ENCODE peak calls at places on chromosome 6, in six cellular contexts. A, X, K, B, Y and S are unnamed samples.

GRCh38 chr6:5838656-5839396 is 167.9 kb downstream of the NRN1 start:
- DNase-seq in A (no peak), X (no peak), K (no peak), B (no peak), Y (no peak), S (no peak)

GRCh38 chr6:24313477-24314141 is 44.2 kb downstream of the DCDC2 start:
- DNase-seq in A (no peak), X (no peak), K (no peak), B (peak), Y (peak), S (peak)

GRCh38 chr6:21802611-21802899 is 209.0 kb downstream of the SOX4 start:
- DNase-seq in A (no peak), X (no peak), K (no peak), B (no peak), Y (no peak), S (no peak)

GRCh38 chr6:138028893-138029292 is 78.3 kb downstream of the PERP start:
- DNase-seq in A (no peak), X (no peak), K (no peak), B (peak), Y (no peak), S (no peak)

GRCh38 chr6:121482004-121482693 is 46.7 kb downstream of the GJA1 start:
- DNase-seq in A (no peak), X (no peak), K (no peak), B (peak), Y (no peak), S (peak)

GRCh38 chr6:26152226-26153101 is 65.2 kb downstream of the HFE start:
- DNase-seq in A (no peak), X (no peak), K (no peak), B (peak), Y (no peak), S (no peak)

GRCh38 chr6:41970436-41970846 is 28.8 kb upstream of the CCND3 start:
- DNase-seq in A (no peak), X (peak), K (no peak), B (peak), Y (no peak), S (peak)

GRCh38 chr6:104625536-104625935 is 234.2 kb downstream of the HACE1 start:
- DNase-seq in A (no peak), X (no peak), K (no peak), B (peak), Y (peak), S (peak)

GRCh38 chr6:130602151-130602770 is 224.9 kb upstream of the SMLR1 start:
- DNase-seq in A (no peak), X (no peak), K (no peak), B (peak), Y (no peak), S (peak)

GRCh38 chr6:89368107-89368506 is 15.6 kb upstream of the UBE2J1 start:
- DNase-seq in A (peak), X (peak), K (peak), B (peak), Y (peak), S (peak)

GRCh38 chr6:139080255-139080920 is 51.8 kb downstream of the ABRACL start:
- DNase-seq in A (no peak), X (no peak), K (no peak), B (peak), Y (no peak), S (no peak)

GRCh38 chr6:130020106-130020851 is 1.9 kb downstream of the L3MBTL3 start:
- DNase-seq in A (peak), X (peak), K (peak), B (no peak), Y (peak), S (no peak)

GRCh38 chr6:168240147-168240546 is 79.4 kb downstream of the DACT2 start:
- DNase-seq in A (no peak), X (no peak), K (no peak), B (no peak), Y (no peak), S (no peak)

GRCh38 chr6:113178349-113178748 is 678.8 kb upstream of the MARCKS start:
- DNase-seq in A (no peak), X (no peak), K (no peak), B (peak), Y (no peak), S (no peak)

GRCh38 chr6:36029464-36029863 is 1.9 kb downstream of the MAPK14 start:
- DNase-seq in A (no peak), X (peak), K (no peak), B (peak), Y (no peak), S (peak)

GRCh38 chr6:50815436-50816114 is 3.1 kb upstream of the TFAP2B start:
- DNase-seq in A (no peak), X (no peak), K (no peak), B (peak), Y (no peak), S (peak)

GRCh38 chr6:84055646-84056045 is 22.1 kb downstream of the MRAP2 start:
- DNase-seq in A (no peak), X (no peak), K (no peak), B (no peak), Y (no peak), S (no peak)

GRCh38 chr6:84897874-84898635 is 133.7 kb upstream of the TBX18 start:
- DNase-seq in A (no peak), X (no peak), K (no peak), B (peak), Y (no peak), S (peak)

GRCh38 chr6:112144145-112144926 is 56.9 kb downstream of the FAM229B start:
- DNase-seq in A (no peak), X (no peak), K (no peak), B (no peak), Y (no peak), S (peak)

GRCh38 chr6:39206250-39206721 is 23.0 kb downstream of the KCNK5 start:
- DNase-seq in A (no peak), X (no peak), K (no peak), B (no peak), Y (no peak), S (no peak)

GRCh38 chr6:169571123-169571962 is 130.5 kb downstream of the WDR27 start:
- DNase-seq in A (no peak), X (no peak), K (no peak), B (peak), Y (no peak), S (peak)

DNA sequence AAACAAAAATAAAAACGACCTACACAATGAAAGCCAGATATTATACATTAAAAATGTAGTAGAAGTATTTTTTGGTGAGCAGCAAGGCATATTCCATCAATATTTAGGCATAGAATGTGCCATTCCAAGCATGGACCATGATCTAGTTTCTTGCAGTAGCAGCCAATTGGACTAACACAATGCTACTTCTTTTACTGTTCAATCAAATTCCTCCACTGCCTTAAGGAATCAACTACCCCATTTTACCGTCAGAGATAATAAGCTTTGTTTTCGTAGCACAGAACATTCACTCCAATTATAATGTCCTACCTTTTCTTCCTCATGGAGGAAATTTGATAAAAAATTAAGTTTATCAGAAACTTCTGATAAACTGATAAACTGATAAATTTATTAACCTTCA is 1.3 kb downstream of the LATS1 start:
- DNase-seq in A (no peak), X (no peak), K (no peak), B (peak), Y (peak), S (peak)
- H3K4me3 ChIP-seq in A (peak), X (peak), K (no peak), B (peak), Y (peak), S (peak)

GRCh38 chr6:107080036-107080435 is 35.3 kb downstream of the BEND3 start:
- DNase-seq in A (no peak), X (peak), K (no peak), B (no peak), Y (no peak), S (no peak)

GRCh38 chr6:107079429-107079828 is 35.9 kb downstream of the BEND3 start:
- DNase-seq in A (no peak), X (no peak), K (no peak), B (no peak), Y (no peak), S (no peak)

GRCh38 chr6:107077710-107078109 is 37.6 kb downstream of the BEND3 start:
- DNase-seq in A (no peak), X (no peak), K (no peak), B (no peak), Y (no peak), S (no peak)

GRCh38 chr6:107070686-107071085 is 42.7 kb downstream of the MTRES1 start:
- DNase-seq in A (no peak), X (no peak), K (no peak), B (no peak), Y (no peak), S (no peak)

DNA sequence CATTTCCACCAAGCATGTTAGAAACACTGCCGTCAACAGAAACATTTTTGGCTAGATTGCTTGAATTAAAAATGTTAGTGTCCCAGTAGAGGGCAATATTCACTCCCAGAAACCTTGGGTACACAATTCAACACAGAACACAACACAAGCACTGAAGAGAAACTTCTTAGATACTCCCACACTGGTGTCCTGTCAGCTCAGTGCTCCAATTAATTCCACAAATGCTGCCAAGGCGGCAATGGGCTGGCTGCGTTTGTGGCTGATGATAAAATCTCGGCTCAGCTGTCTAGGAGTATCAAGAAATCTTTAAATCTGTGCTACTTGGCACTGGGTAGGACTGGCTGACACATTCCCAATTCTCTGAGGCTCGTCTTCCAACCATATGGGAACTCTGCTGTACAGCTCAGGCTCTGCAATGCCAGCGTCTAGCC is 39.3 kb downstream of the BEND3 start:
- DNase-seq in A (no peak), X (no peak), K (no peak), B (no peak), Y (no peak), S (peak)
- H3K4me3 ChIP-seq in A (no peak), X (no peak), K (no peak), B (no peak), Y (no peak), S (no peak)

DNA sequence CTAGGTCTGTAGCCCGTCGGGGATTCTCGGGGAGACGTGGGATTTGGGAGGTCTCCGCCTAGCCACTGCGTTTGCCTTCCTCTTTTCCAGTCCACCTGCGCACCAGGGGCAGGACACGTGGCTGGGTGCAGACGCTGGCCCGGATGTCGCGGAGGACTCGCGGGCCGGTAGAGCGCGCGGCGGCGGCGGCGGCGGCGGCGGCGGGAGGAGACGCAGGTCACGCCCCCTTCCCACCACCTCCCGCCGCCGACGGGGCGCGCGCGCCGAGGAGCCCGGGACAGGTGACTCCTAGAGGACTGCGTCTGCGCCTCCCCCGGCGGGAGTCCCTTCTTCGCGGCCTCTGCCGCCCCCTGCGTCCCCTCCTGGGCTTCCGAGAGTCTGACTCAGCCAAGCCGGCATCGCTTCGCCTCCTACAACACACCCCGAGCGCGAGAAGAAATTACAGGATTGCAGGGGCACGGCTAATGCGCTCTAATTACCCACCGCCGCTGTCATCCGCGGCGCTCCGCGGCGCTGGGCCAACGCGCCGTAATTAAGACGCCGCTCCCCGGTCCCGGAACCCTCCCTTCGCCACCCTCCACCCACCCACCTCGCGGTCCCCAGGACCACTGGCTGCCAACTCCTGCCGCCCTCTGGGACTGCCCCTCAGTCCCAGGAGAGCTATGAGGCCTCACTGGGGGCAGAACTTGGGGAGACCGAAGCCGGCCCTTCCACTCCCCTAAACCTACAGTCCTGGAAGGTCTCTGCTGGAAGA is 124.5 kb downstream of the MRPL14 start:
- DNase-seq in A (peak), X (peak), K (peak), B (peak), Y (peak), S (peak)
- H3K4me3 ChIP-seq in A (peak), X (no peak), K (no peak), B (peak), Y (peak), S (peak)

GRCh38 chr6:32045811-32046449 is 7.7 kb downstream of the CYP21A2 start:
- DNase-seq in A (no peak), X (no peak), K (peak), B (no peak), Y (no peak), S (no peak)
- H3K4me3 ChIP-seq in A (no peak), X (no peak), K (no peak), B (no peak), Y (no peak), S (no peak)

GRCh38 chr6:159461266-159461665 is 231.8 kb downstream of the SOD2 start:
- DNase-seq in A (no peak), X (no peak), K (no peak), B (no peak), Y (no peak), S (peak)
- H3K4me3 ChIP-seq in A (no peak), X (no peak), K (no peak), B (no peak), Y (no peak), S (no peak)